ENCODE peak calls at places on chromosomes 3 and 15, in seven cellular contexts. B, J, H, E, A, V and Z are unnamed samples.

GRCh38 chr3:148657470-148657869 is 40.2 kb upstream of the AGTR1 start:
- DNase-seq in B (no peak), J (no peak), H (no peak), E (no peak), A (no peak), V (no peak), Z (no peak)

GRCh38 chr3:101292027-101292426 is 28.3 kb downstream of the IMPG2 start:
- DNase-seq in B (no peak), J (no peak), H (no peak), E (no peak), A (no peak), V (no peak), Z (no peak)

GRCh38 chr3:121834079-121834730 is 655 bp downstream of the IQCB1 start:
- DNase-seq in B (no peak), J (no peak), H (no peak), E (no peak), A (peak; percentile 3), V (no peak), Z (no peak)

GRCh38 chr15:78372880-78373279 is 32.7 kb downstream of the CRABP1 start:
- DNase-seq in B (no peak), J (no peak), H (peak; percentile 54), E (no peak), A (no peak), V (no peak), Z (no peak)

GRCh38 chr3:64291956-64292355 is 66.7 kb upstream of the PRICKLE2 start:
- DNase-seq in B (no peak), J (no peak), H (no peak), E (no peak), A (no peak), V (no peak), Z (no peak)

GRCh38 chr3:47344971-47345370 is 35.9 kb upstream of the PTPN23 start:
- DNase-seq in B (no peak), J (no peak), H (no peak), E (no peak), A (no peak), V (no peak), Z (no peak)

GRCh38 chr3:188719545-188719944 is 452.2 kb upstream of the TPRG1 start:
- DNase-seq in B (no peak), J (no peak), H (no peak), E (no peak), A (no peak), V (no peak), Z (no peak)

GRCh38 chr3:52054689-52055511 is 1.5 kb downstream of the DUSP7 start:
- DNase-seq in B (no peak), J (no peak), H (no peak), E (no peak), A (no peak), V (peak; percentile 14), Z (peak; percentile 39)

GRCh38 chr3:78506581-78507195 is 1261.1 kb downstream of the ROBO1 start:
- DNase-seq in B (peak; percentile 80), J (no peak), H (no peak), E (no peak), A (no peak), V (no peak), Z (no peak)

GRCh38 chr15:40746916-40747418 is 8.1 kb downstream of the RMDN3 start:
- DNase-seq in B (no peak), J (no peak), H (no peak), E (no peak), A (no peak), V (no peak), Z (no peak)

GRCh38 chr15:99108993-99109392 is 4.1 kb downstream of the SYNM start:
- DNase-seq in B (no peak), J (no peak), H (no peak), E (no peak), A (no peak), V (no peak), Z (no peak)

GRCh38 chr3:108070356-108070755 is 20.5 kb downstream of the CD47 start:
- DNase-seq in B (no peak), J (no peak), H (no peak), E (no peak), A (no peak), V (no peak), Z (no peak)

GRCh38 chr3:66703501-66703900 is 202.7 kb upstream of the LRIG1 start:
- DNase-seq in B (no peak), J (no peak), H (no peak), E (no peak), A (no peak), V (no peak), Z (no peak)

GRCh38 chr3:63328386-63328785 is 50.3 kb downstream of the SYNPR start:
- DNase-seq in B (no peak), J (no peak), H (no peak), E (no peak), A (no peak), V (peak; percentile 26), Z (no peak)

GRCh38 chr15:99343836-99344551 is 92.7 kb downstream of the LRRC28 start:
- DNase-seq in B (no peak), J (peak; percentile 69), H (peak; percentile 74), E (no peak), A (no peak), V (peak; percentile 37), Z (peak; percentile 57)

GRCh38 chr3:194386066-194386465 is 13.0 kb downstream of the GP5 start:
- DNase-seq in B (no peak), J (no peak), H (peak; percentile 48), E (no peak), A (no peak), V (no peak), Z (no peak)

GRCh38 chr3:112605285-112605684 is 35.7 kb downstream of the CCDC80 start:
- DNase-seq in B (no peak), J (no peak), H (no peak), E (no peak), A (no peak), V (peak; percentile 8), Z (no peak)
- H3K4me1 ChIP-seq in B (peaks cover 10% of the 10 kb centered on the region), J (peaks cover 6% of the 10 kb centered on the region), H (no peaks in the 10 kb centered on the region), E (no peaks in the 10 kb centered on the region), A (no peaks in the 10 kb centered on the region), V (no peaks in the 10 kb centered on the region), Z (peaks cover 9% of the 10 kb centered on the region)

DNA sequence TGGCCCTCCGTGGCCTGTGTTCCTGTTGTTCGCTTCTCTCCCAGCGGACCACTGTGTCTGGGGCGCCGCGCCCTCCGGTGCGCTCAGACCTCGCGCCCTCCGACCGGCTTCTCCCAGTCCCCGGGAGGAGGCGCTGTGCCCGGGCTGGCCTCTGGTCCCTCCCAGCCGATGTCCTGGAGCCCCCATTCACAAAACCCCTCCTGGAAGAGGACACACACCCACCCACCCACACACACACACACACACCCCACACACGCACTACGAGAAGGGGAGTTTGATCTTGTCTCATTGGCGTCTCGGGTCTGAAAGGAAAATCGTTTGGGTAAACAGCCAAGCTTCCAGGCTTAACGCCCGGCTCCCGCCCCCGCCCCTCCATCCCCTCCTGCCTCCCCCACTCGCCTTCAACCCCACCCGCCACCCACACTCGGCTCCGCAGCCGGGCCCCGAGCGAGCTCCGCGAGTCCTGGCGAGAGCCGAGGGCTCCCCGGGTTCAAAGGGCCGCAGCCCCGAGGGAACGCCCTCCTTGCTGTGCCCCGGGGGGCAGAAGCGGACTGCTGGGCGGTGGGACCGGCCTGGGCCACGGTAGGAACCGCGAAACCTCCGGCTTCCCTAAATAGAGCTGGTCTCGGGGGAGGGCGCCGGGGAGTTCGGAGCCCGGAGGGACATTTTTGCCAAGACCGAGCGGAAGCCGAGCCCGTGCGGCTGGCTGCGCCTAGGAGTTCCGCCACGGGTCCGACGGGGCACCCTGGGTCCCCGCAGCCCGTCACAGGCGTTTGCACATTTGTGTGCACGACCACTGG is 23.6 kb downstream of the NR2F2 start:
- DNase-seq in B (no peak), J (peak; percentile 85), H (peak; percentile 89), E (no peak), A (peak; percentile 38), V (no peak), Z (no peak)
- H3K27me3 ChIP-seq in B (no peaks in the 10 kb centered on the region), J (peaks cover 93% of the 10 kb centered on the region), H (no peaks in the 10 kb centered on the region), E (no peaks in the 10 kb centered on the region), A (no peaks in the 10 kb centered on the region), V (peaks cover 79% of the 10 kb centered on the region), Z (peaks cover 70% of the 10 kb centered on the region)

GRCh38 chr3:169389211-169389924 is 274.1 kb downstream of the MECOM start:
- DNase-seq in B (no peak), J (no peak), H (no peak), E (no peak), A (no peak), V (no peak), Z (no peak)
- H3K4me3 ChIP-seq in B (no peak overlapping the region), J (no peak overlapping the region), H (no peak overlapping the region), E (no peak overlapping the region), A (no peak overlapping the region), V (no peak overlapping the region), Z (no peak overlapping the region)

GRCh38 chr3:179681492-179682263 is 28.8 kb downstream of the USP13 start:
- DNase-seq in B (no peak), J (no peak), H (no peak), E (no peak), A (peak; percentile 35), V (no peak), Z (no peak)
- H3K4me1 ChIP-seq in B (no peaks in the 10 kb centered on the region), J (peaks cover 27% of the 10 kb centered on the region), H (peaks cover 2% of the 10 kb centered on the region), E (no peaks in the 10 kb centered on the region), A (peaks cover 3% of the 10 kb centered on the region), V (peaks cover 18% of the 10 kb centered on the region), Z (no peaks in the 10 kb centered on the region)

GRCh38 chr3:147385059-147386012 is 21.0 kb downstream of the ZIC4 start:
- DNase-seq in B (no peak), J (no peak), H (no peak), E (no peak), A (no peak), V (no peak), Z (no peak)

GRCh38 chr3:147381610-147382009 is 24.7 kb downstream of the ZIC4 start:
- DNase-seq in B (no peak), J (no peak), H (no peak), E (no peak), A (no peak), V (no peak), Z (no peak)

GRCh38 chr3:147387550-147388394 is 18.6 kb downstream of the ZIC4 start:
- DNase-seq in B (no peak), J (no peak), H (no peak), E (no peak), A (no peak), V (no peak), Z (no peak)

GRCh38 chr3:147383617-147384016 is 22.7 kb downstream of the ZIC4 start:
- DNase-seq in B (no peak), J (no peak), H (no peak), E (no peak), A (peak; percentile 9), V (no peak), Z (no peak)

DNA sequence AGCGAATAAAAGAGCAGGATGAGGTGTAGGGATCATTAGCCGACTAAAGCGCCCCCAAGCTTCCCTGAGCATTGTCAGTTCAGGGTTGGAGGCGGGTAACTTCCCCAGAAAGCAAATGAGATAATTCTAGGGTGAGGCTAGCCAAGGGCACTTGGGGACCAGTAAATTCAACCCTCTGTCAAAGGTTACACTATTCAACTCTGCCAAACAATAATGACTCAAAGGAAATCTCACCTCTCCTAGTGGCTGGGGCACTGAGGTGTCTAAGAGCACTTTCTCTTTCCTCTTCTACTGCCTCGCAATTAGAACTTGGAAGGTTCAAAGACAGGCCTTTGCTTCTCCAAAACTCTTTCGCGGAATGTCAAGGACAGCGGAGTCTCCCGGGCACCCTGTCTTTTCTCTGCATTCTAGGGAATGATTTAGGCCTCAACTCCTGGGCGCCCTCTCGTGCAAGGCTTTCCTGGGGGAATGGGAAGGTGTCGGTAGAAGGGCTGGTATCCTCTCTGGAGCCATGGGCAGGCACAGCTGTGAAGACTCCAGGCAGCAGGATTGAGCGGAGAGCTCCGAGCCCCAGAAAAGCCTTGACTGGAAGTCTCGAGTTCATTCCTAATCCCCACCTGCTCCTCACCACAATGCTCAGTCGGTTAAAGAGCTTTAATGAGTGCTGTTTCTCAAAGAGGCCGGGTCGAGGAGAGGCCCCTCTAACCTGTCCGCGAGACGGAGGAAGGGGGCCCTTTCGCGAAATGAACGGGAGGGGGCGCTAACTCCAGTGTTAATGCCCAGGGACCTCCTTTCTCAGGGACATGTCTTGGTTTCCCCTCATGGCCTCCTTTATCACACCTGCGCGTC is 21.9 kb downstream of the ZIC4 start:
- DNase-seq in B (no peak), J (no peak), H (no peak), E (no peak), A (peak; percentile 28), V (no peak), Z (no peak)
- H3K27me3 ChIP-seq in B (no peaks in the 10 kb centered on the region), J (peaks cover 87% of the 10 kb centered on the region), H (peaks cover 2% of the 10 kb centered on the region), E (peaks cover 45% of the 10 kb centered on the region), A (no peaks in the 10 kb centered on the region), V (peaks cover 100% of the 10 kb centered on the region), Z (peaks cover 59% of the 10 kb centered on the region)